ENCODE peak calls at places on chromosome 4, in nine cellular contexts. G, Z, J, D, B, N, Y, K and R are unnamed samples.

GRCh38 chr4:156512622-156513021 is 459.0 kb downstream of the PDGFC start:
- DNase-seq in J (no peak), Y (peak), Z (no peak), B (peak), K (no peak), D (no peak), G (peak), N (peak), R (no peak)

GRCh38 chr4:23463071-23463470 is 426.8 kb downstream of the PPARGC1A start:
- DNase-seq in N (no peak), Z (no peak), G (no peak), D (no peak), J (no peak), Y (no peak), K (no peak), B (no peak), R (no peak)

GRCh38 chr4:54100607-54101189 is 735 bp downstream of the GSX2 start:
- DNase-seq in Y (no peak), K (no peak), N (no peak), J (no peak), B (no peak), G (no peak), D (no peak), Z (no peak), R (no peak)

GRCh38 chr4:78518551-78518950 is 33.0 kb upstream of the ANXA3 start:
- DNase-seq in Y (no peak), K (no peak), J (no peak), G (no peak), D (no peak), B (no peak), N (peak), Z (no peak), R (no peak)

GRCh38 chr4:105306158-105306781 is 159.6 kb downstream of the TET2 start:
- DNase-seq in N (peak), J (no peak), Y (no peak), Z (no peak), K (peak), G (peak), D (no peak), B (no peak), R (no peak)

GRCh38 chr4:5821665-5822358 is 71.1 kb downstream of the CRMP1 start:
- DNase-seq in D (peak), N (no peak), Z (no peak), J (no peak), G (no peak), B (no peak), Y (no peak), K (no peak), R (no peak)

GRCh38 chr4:163395758-163396157 is 52.1 kb downstream of the NPY5R start:
- DNase-seq in J (no peak), B (no peak), Y (no peak), N (no peak), Z (no peak), G (no peak), K (no peak), D (no peak), R (no peak)

GRCh38 chr4:34417160-34417559 is 1827.2 kb downstream of the ARAP2 start:
- DNase-seq in J (no peak), D (no peak), N (no peak), Y (peak), G (peak), K (no peak), B (no peak), Z (no peak), R (no peak)

GRCh38 chr4:184248216-184248615 is 30.5 kb upstream of the ENPP6 start:
- DNase-seq in K (no peak), G (peak), N (peak), Y (peak), Z (no peak), J (no peak), B (no peak), D (no peak), R (no peak)

GRCh38 chr4:75344915-75345314 is 169.3 kb downstream of the RCHY1 start:
- DNase-seq in Z (no peak), B (peak), K (no peak), N (peak), J (no peak), G (peak), Y (peak), D (no peak), R (peak)

GRCh38 chr4:170399894-170400293 is 310.1 kb upstream of the AADAT start:
- DNase-seq in D (no peak), Z (no peak), J (no peak), B (no peak), N (no peak), G (peak), Y (no peak), K (no peak), R (no peak)

GRCh38 chr4:80184791-80185756 is 12.2 kb upstream of the PRDM8 start:
- DNase-seq in D (no peak), J (peak), B (no peak), Z (no peak), G (peak), K (no peak), N (no peak), Y (no peak), R (no peak)

GRCh38 chr4:139134403-139134802 is 42.6 kb downstream of the ELF2 start:
- DNase-seq in J (no peak), N (no peak), Z (no peak), B (no peak), Y (no peak), G (no peak), K (no peak), D (no peak), R (no peak)

GRCh38 chr4:38382492-38382891 is 281.5 kb upstream of the KLF3 start:
- DNase-seq in Y (no peak), G (no peak), D (no peak), J (no peak), K (no peak), Z (no peak), N (no peak), B (no peak), R (no peak)

GRCh38 chr4:17636696-17637351 is 22.4 kb downstream of the MED28 start:
- DNase-seq in J (peak), N (peak), Z (peak), Y (peak), K (no peak), D (peak), B (peak), G (peak), R (peak)

GRCh38 chr4:104751468-104751867 is 256.8 kb upstream of the CXXC4 start:
- DNase-seq in J (no peak), Z (no peak), K (no peak), B (no peak), D (no peak), G (no peak), Y (no peak), N (no peak), R (no peak)

GRCh38 chr4:60582167-60582566 is 618.0 kb upstream of the ADGRL3 start:
- DNase-seq in D (no peak), Z (no peak), G (no peak), J (no peak), N (no peak), Y (no peak), B (no peak), K (no peak), R (no peak)

GRCh38 chr4:33161202-33161601 is 2441.0 kb downstream of the PCDH7 start:
- DNase-seq in J (no peak), B (no peak), Z (no peak), N (no peak), D (no peak), Y (no peak), G (no peak), K (no peak), R (no peak)

GRCh38 chr4:33162122-33162521 is 2442.0 kb downstream of the PCDH7 start:
- DNase-seq in Z (no peak), J (no peak), G (peak), Y (no peak), B (no peak), N (peak), K (no peak), D (no peak), R (no peak)

GRCh38 chr4:33160126-33160525 is 2440.0 kb downstream of the PCDH7 start:
- DNase-seq in K (peak), N (peak), D (peak), Z (no peak), B (no peak), Y (peak), G (peak), J (no peak), R (no peak)
- TF ChIP-seq CTCF in K (peak), N (peak), D (peak), Z (peak), B (peak), Y (no peak), G (peak), J (no peak), R (peak)

DNA sequence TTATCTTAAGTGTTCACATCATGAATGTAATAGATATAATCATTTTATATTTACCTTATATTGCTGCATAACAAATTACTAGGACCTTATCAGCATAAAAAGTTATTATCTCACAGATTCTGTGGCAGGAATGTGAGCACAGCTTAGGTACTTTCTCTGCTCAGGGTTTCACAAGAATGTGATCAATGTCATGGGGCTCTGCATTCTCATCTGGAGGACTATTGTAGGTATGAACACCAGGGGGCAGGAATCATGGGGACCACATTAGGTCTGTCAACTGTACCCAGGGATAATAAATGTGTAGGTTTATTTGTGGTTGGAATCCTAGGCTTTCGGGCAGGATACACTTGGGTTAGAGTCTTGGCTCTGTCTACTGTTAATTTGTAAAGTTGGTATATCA is 519.2 kb downstream of the ARAP2 start:
- DNase-seq in N (no peak), K (no peak), B (no peak), D (no peak), J (no peak), Y (no peak), G (no peak), Z (no peak), R (no peak)
- TF ChIP-seq CTCF in N (no peak), K (peak), B (no peak), D (no peak), J (no peak), Y (no peak), G (no peak), Z (no peak), R (no peak)

GRCh38 chr4:56648245-56649151 is 32.6 kb downstream of the HOPX start:
- DNase-seq in Z (no peak), D (no peak), B (no peak), Y (peak), G (peak), K (no peak), N (peak), J (no peak), R (no peak)

GRCh38 chr4:56646341-56646740 is 34.8 kb downstream of the HOPX start:
- DNase-seq in Y (no peak), D (no peak), B (no peak), G (no peak), Z (no peak), K (no peak), J (no peak), N (no peak), R (no peak)

GRCh38 chr4:56641494-56642051 is 39.5 kb downstream of the HOPX start:
- DNase-seq in D (peak), Z (peak), J (no peak), B (peak), Y (peak), N (peak), K (peak), G (peak), R (peak)

GRCh38 chr4:56640907-56641493 is 40.1 kb downstream of the HOPX start:
- DNase-seq in D (peak), N (no peak), B (no peak), K (no peak), G (no peak), Y (no peak), Z (no peak), J (no peak), R (no peak)

DNA sequence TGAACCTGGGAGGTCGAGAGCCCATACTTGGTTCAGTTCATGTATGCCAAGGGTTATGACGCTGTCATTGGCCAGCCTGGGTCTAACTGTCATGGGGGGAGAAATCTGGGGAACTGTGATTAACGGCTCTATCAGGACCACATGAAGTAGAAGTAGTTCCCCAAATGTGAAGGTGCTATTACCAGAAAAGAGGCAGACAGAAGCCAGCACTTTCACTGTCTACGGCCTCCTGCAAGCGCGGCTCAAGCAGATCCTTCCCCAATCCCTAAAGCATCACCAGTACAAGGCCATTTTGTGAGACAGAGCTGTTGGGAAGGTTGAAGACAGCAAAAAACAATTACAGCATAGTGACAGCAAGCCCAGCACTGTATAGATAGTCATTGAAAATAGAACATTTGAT is 37.5 kb downstream of the HOPX start:
- DNase-seq in Z (no peak), D (no peak), B (no peak), G (no peak), J (no peak), Y (no peak), N (no peak), K (no peak), R (no peak)
- TF ChIP-seq CTCF in Z (no peak), D (no peak), B (no peak), G (no peak), J (no peak), Y (no peak), N (no peak), K (no peak), R (no peak)

GRCh38 chr4:158163941-158164665 is 8.7 kb downstream of the GASK1B start:
- DNase-seq in N (no peak), Z (no peak), J (no peak), Y (no peak), B (no peak), D (no peak), G (peak), K (no peak), R (no peak)
- TF ChIP-seq CTCF in N (no peak), Z (no peak), J (no peak), Y (no peak), B (peak), D (no peak), G (no peak), K (no peak), R (no peak)

GRCh38 chr4:21512351-21512750 is 436.2 kb downstream of the KCNIP4 start:
- DNase-seq in Z (no peak), Y (peak), D (peak), N (peak), K (no peak), B (peak), J (no peak), G (peak), R (no peak)

GRCh38 chr4:21507439-21507838 is 441.1 kb downstream of the KCNIP4 start:
- DNase-seq in K (no peak), N (peak), J (no peak), Z (no peak), D (no peak), B (no peak), G (peak), Y (peak), R (no peak)
- TF ChIP-seq CTCF in K (peak), N (peak), J (no peak), Z (peak), D (no peak), B (peak), G (peak), Y (no peak), R (peak)

GRCh38 chr4:4507923-4508322 is 33.9 kb downstream of the STX18 start:
- DNase-seq in N (peak), J (no peak), K (no peak), B (no peak), Z (no peak), D (peak), G (no peak), Y (no peak), R (no peak)
- TF ChIP-seq CTCF in N (peak), J (no peak), K (peak), B (peak), Z (peak), D (no peak), G (peak), Y (peak), R (peak)